ENCODE peak calls at places on chromosomes 2 and 18, in four cellular contexts. Z, M, C and J are unnamed samples.

GRCh38 chr2:101556033-101556459 is 81.1 kb upstream of the RFX8 start:
- DNase-seq in Z (no peak), C (no peak), M (no peak), J (no peak)

GRCh38 chr2:237222178-237222577 is 136.5 kb downstream of the COPS8 start:
- DNase-seq in Z (no peak), C (no peak), M (peak; percentile 52), J (no peak)

GRCh38 chr18:76977108-76977621 is 154.8 kb downstream of the ZNF236 start:
- DNase-seq in M (no peak), Z (no peak), C (no peak), J (peak; percentile 67)

GRCh38 chr2:179020156-179020750 is 29.7 kb downstream of the CCDC141 start:
- DNase-seq in Z (no peak), C (peak; percentile 25), M (peak; percentile 8), J (no peak)

GRCh38 chr2:16666453-16666801 is 793 bp upstream of the CYRIA start:
- DNase-seq in Z (no peak), M (peak; percentile 17), C (no peak), J (no peak)

GRCh38 chr2:10008809-10009176 is 34.6 kb upstream of the KLF11 start:
- DNase-seq in M (no peak), C (no peak), Z (no peak), J (no peak)

GRCh38 chr2:170073288-170073687 is 104.7 kb upstream of the MYO3B start:
- DNase-seq in C (no peak), Z (no peak), M (peak; percentile 84), J (peak; percentile 32)

GRCh38 chr2:56580242-56580641 is 396.5 kb downstream of the CCDC85A start:
- DNase-seq in C (no peak), Z (no peak), M (peak; percentile 75), J (no peak)

GRCh38 chr2:85607268-85608215 is 4.3 kb downstream of the C2orf68 start:
- DNase-seq in M (no peak), C (no peak), Z (no peak), J (no peak)

GRCh38 chr2:188975497-188976102 is 1.4 kb downstream of the COL3A1 start:
- DNase-seq in C (no peak), M (peak; percentile 93), Z (no peak), J (no peak)

GRCh38 chr2:157746234-157746950 is 117.7 kb upstream of the ACVR1C start:
- DNase-seq in M (peak; percentile 34), C (no peak), Z (no peak), J (no peak)

GRCh38 chr2:25310965-25311865 is 30.5 kb downstream of the DNMT3A start:
- DNase-seq in Z (no peak), M (no peak), C (no peak), J (peak; percentile 62)

GRCh38 chr2:229282758-229283546 is 11.9 kb upstream of the PID1 start:
- DNase-seq in M (peak; percentile 90), Z (no peak), C (no peak), J (no peak)

GRCh38 chr2:50346586-50347351 is 685.2 kb downstream of the NRXN1 start:
- DNase-seq in C (no peak), Z (no peak), M (peak; percentile 0), J (no peak)

GRCh38 chr2:18268400-18268799 is 292.1 kb downstream of the RDH14 start:
- DNase-seq in M (no peak), C (no peak), Z (no peak), J (no peak)
- H3K9me3 ChIP-seq in M (no peaks in the 10 kb centered on the region), C (no peaks in the 10 kb centered on the region), Z (no peaks in the 10 kb centered on the region), J (no peaks in the 10 kb centered on the region)

GRCh38 chr2:42781204-42781603 is 11.2 kb downstream of the HAAO start:
- DNase-seq in M (no peak), Z (no peak), C (no peak), J (no peak)

GRCh38 chr2:42775812-42776211 is 11.9 kb upstream of the OXER1 start:
- DNase-seq in Z (no peak), C (no peak), M (no peak), J (no peak)

GRCh38 chr2:42775186-42775585 is 11.3 kb upstream of the OXER1 start:
- DNase-seq in M (no peak), Z (no peak), C (no peak), J (no peak)

GRCh38 chr2:42783511-42783910 is 8.9 kb downstream of the HAAO start:
- DNase-seq in C (no peak), M (no peak), Z (no peak), J (no peak)

DNA sequence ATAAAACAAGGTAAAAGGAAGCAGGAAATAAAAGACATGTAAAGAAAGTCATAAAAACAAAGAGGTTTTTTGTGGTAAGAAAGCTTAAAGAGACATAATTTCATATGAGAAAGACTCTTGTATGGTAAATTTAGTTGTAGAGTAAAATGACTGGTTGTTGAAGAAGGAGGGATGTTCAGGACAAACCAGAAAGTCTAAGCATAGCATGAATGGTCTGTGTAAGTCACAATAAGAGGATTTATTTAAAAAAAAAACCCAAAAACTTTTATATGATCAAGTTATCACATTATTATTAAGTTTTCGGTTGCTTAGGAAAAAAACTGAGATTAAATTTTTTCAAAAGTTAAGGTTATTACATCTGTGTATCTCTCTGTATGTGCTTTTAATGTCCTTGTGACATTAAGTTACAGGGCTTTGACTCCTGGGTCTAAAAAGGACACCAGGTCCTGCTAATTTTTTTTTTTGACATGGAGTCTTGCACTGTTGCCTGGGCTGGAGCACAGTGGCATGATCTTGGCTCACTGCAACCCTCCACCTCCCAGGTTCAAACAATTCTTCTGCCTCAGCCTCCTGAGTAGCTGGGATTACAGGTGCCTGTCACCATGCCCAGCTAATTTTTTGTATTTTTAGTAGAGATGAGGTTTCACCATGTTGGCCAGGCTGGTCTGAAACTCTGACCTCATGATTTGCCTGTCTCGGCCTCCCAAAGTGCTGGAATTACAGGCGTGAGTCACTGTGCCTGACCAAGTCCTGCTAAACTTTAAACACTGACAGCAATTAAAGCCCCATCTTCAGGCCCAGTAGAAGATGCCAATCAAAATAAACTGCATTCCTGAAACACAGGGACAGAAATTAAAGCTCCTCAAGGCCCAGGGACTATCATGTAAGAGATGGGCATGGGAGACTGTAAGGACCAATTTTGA is 14.2 kb upstream of the OXER1 start:
- DNase-seq in C (no peak), M (no peak), Z (no peak), J (no peak)
- H3K9me3 ChIP-seq in C (no peaks in the 10 kb centered on the region), M (no peaks in the 10 kb centered on the region), Z (peaks cover 6% of the 10 kb centered on the region), J (no peaks in the 10 kb centered on the region)

GRCh38 chr18:14768241-14768640 is 20.3 kb downstream of the ANKRD30B start:
- DNase-seq in Z (no peak), C (no peak), M (no peak), J (no peak)
- H3K9me3 ChIP-seq in Z (no peaks in the 10 kb centered on the region), C (no peaks in the 10 kb centered on the region), M (no peaks in the 10 kb centered on the region), J (no peaks in the 10 kb centered on the region)

GRCh38 chr2:105307550-105307949 is 22.0 kb downstream of the TGFBRAP1 start:
- DNase-seq in C (no peak), M (no peak), Z (no peak), J (peak; percentile 73)

GRCh38 chr2:105313877-105314276 is 15.7 kb downstream of the TGFBRAP1 start:
- DNase-seq in C (no peak), Z (no peak), M (no peak), J (no peak)

GRCh38 chr2:105307146-105307545 is 22.4 kb downstream of the TGFBRAP1 start:
- DNase-seq in Z (no peak), M (no peak), C (no peak), J (no peak)

GRCh38 chr2:105308785-105309540 is 20.6 kb downstream of the TGFBRAP1 start:
- DNase-seq in Z (no peak), M (no peak), C (no peak), J (peak; percentile 75)

DNA sequence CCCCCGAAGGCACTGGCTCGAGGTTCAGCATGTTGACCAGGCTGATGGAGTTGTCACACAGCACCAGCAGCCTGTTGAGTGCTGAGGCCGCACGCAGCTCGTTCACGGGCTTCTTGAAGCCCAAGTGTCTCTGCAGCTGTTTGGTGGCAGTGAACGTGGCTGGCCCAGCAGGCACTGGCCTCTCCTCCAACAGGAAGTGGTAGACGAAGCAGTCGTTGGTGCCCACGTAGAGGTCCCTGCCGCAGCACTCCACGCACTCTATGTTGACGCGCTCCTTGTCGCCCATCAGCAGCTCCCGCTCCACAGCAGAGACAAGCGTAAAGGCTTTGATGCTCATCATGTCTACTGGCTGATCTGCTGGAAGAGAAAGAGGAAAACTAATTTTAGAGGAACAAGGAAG is 21.6 kb downstream of the TGFBRAP1 start:
- DNase-seq in Z (no peak), M (no peak), C (no peak), J (no peak)
- H3K9me3 ChIP-seq in Z (no peaks in the 10 kb centered on the region), M (no peaks in the 10 kb centered on the region), C (no peaks in the 10 kb centered on the region), J (no peaks in the 10 kb centered on the region)

DNA sequence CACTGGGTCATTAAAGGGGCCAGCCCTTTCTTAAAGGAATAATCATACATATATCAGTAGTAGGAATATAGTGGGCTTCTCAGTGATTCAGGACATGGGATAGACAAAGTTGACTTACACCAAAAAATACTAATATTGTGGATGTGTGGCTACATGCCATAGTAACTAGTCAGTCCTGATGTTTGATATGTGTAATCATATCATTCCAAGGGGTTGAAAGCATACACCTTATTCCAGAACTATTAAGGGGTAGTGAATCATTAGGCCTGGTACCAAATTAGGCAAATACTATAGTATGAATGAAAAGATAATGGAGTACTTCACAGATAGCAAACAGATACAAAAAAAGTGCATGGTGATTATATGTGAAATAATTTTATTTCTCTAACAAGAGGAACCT is 814.9 kb upstream of the NRXN1 start:
- DNase-seq in Z (no peak), C (no peak), M (no peak), J (no peak)
- H3K9me3 ChIP-seq in Z (peaks cover 11% of the 10 kb centered on the region), C (no peaks in the 10 kb centered on the region), M (peaks cover 11% of the 10 kb centered on the region), J (peaks cover 12% of the 10 kb centered on the region)

DNA sequence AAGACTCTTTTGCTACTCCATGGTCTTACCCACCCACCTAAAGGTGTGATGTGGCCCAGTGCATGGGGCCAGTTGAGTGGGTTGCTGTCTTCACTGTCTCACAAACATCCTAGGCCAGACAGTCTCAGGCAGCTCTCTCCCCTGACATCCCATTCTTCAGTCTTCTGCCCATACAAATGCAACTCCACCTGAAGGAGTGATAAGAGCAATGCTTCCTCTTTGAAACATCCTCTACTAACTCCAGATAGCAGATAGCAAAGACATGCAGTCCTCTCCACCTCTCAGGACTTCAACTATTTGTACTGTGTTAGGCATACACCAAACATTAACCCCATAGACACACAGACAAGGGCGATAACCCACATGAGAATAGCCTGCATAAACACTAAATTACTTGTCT is 71.3 kb downstream of the MTHFD2 start:
- DNase-seq in M (no peak), C (no peak), Z (no peak), J (no peak)
- H3K9me3 ChIP-seq in M (no peaks in the 10 kb centered on the region), C (no peaks in the 10 kb centered on the region), Z (no peaks in the 10 kb centered on the region), J (no peaks in the 10 kb centered on the region)

DNA sequence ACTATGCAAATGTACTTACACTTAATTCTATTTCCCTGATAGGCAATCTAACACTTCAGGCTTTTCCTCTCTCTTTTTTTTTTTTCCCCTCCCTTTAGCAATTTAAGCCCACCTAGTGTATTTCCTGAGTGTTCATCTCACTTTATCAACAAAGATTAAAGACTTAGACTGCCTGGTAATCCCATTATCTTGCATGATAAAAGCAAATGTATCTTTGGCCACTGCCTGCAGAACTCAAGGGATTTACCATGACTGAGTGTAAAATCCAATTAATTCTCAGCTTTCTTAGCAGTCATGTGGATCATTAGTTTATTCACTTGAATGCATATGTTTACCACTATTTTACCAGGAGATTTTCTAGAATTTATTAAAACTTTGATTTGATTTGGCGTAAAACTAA is 1102.2 kb upstream of the GYPC start:
- DNase-seq in M (no peak), C (no peak), Z (no peak), J (no peak)
- H3K9me3 ChIP-seq in M (no peaks in the 10 kb centered on the region), C (no peaks in the 10 kb centered on the region), Z (no peaks in the 10 kb centered on the region), J (no peaks in the 10 kb centered on the region)